ENCODE peak calls at places on chromosome X, in ten cellular contexts. B is suprapubic skin; I is aorta; O is cardiac muscle cell; K is hepatocyte; H is right atrium auricular region; G is bronchial epithelial cell; J is astrocyte; P is CD4-positive, alpha-beta memory T cell; Q is body of pancreas. S is an unnamed sample.

GRCh38 chrX:71224969-71225368 is 1.9 kb downstream of the GJB1 start:
- DNase-seq in I (no peak), G (no peak), J (no peak), B (no peak), K (no peak), O (no peak), P (no peak), H (no peak), Q (peak; percentile 21), S (no peak)

GRCh38 chrX:129529685-129530281 is 6.5 kb upstream of the SMARCA1 start:
- DNase-seq in Q (no peak), I (no peak), H (no peak), J (peak; percentile 28), P (no peak), G (peak; percentile 55), K (peak; percentile 18), O (no peak), B (no peak), S (no peak)

GRCh38 chrX:93468075-93468474 is 205.3 kb downstream of the NAP1L3 start:
- DNase-seq in P (no peak), Q (no peak), H (no peak), I (no peak), K (no peak), G (no peak), O (no peak), B (no peak), J (no peak), S (no peak)

GRCh38 chrX:66030505-66031317 is 9.2 kb downstream of the VSIG4 start:
- DNase-seq in J (no peak), Q (no peak), P (no peak), H (no peak), K (peak; percentile 30), O (peak; percentile 15), I (no peak), G (peak; percentile 13), B (no peak), S (peak; percentile 31)

GRCh38 chrX:123184858-123185251 is 777 bp downstream of the GRIA3 start:
- DNase-seq in O (peak; percentile 38), Q (no peak), J (peak; percentile 12), P (no peak), I (peak; percentile 81), G (no peak), H (no peak), B (peak; percentile 59), K (peak; percentile 46), S (no peak)

GRCh38 chrX:141467442-141467841 is 117.1 kb downstream of the SPANXA1 start:
- DNase-seq in K (no peak), J (no peak), Q (no peak), H (no peak), I (no peak), O (peak; percentile 1), B (no peak), P (no peak), G (peak; percentile 1), S (no peak)

GRCh38 chrX:10794203-10794630 is 173.8 kb upstream of the MID1 start:
- DNase-seq in Q (no peak), J (no peak), K (peak; percentile 32), H (no peak), G (peak; percentile 77), O (no peak), I (no peak), P (no peak), B (no peak), S (no peak)

GRCh38 chrX:71990518-71990917 is 79.9 kb downstream of the NHSL2 start:
- DNase-seq in Q (no peak), K (no peak), P (no peak), G (no peak), J (no peak), I (no peak), H (no peak), O (no peak), B (no peak), S (no peak)

GRCh38 chrX:2577844-2578444 is 77.2 kb upstream of the DHRSX start:
- DNase-seq in B (no peak), H (no peak), Q (no peak), J (no peak), K (no peak), P (no peak), I (no peak), G (no peak), O (no peak), S (no peak)

GRCh38 chrX:17860179-17860780 is 818 bp downstream of the RAI2 start:
- DNase-seq in O (peak; percentile 20), P (no peak), B (no peak), Q (no peak), J (no peak), H (no peak), I (no peak), G (no peak), K (no peak), S (peak; percentile 19)

GRCh38 chrX:132125906-132126305 is 1.9 kb downstream of the FRMD7 start:
- DNase-seq in B (no peak), J (no peak), K (no peak), Q (no peak), O (no peak), G (no peak), H (no peak), P (no peak), I (no peak), S (no peak)

GRCh38 chrX:15877380-15877779 is 22.8 kb upstream of the AP1S2 start:
- DNase-seq in J (peak; percentile 65), G (peak; percentile 12), Q (no peak), I (no peak), K (no peak), P (no peak), B (no peak), H (no peak), O (no peak), S (no peak)

GRCh38 chrX:37509349-37509748 is 62.1 kb upstream of the LANCL3 start:
- DNase-seq in Q (no peak), P (no peak), I (no peak), O (peak; percentile 31), J (no peak), K (peak; percentile 13), B (no peak), H (no peak), G (peak; percentile 2), S (no peak)

GRCh38 chrX:9204560-9204959 is 170.6 kb upstream of the FAM9B start:
- DNase-seq in G (peak; percentile 25), P (no peak), I (no peak), O (no peak), J (no peak), B (no peak), Q (no peak), H (no peak), K (no peak), S (no peak)

GRCh38 chrX:72107320-72107719 is 24.4 kb downstream of the RTL5 start:
- DNase-seq in O (no peak), H (no peak), J (no peak), K (no peak), P (no peak), G (peak; percentile 75), Q (no peak), I (no peak), B (no peak), S (no peak)

GRCh38 chrX:73965833-73966232 is 338.1 kb upstream of the ZCCHC13 start:
- DNase-seq in H (no peak), K (no peak), G (no peak), B (no peak), J (no peak), P (no peak), I (no peak), O (no peak), Q (no peak), S (no peak)

GRCh38 chrX:31663172-31663571 is 591.3 kb upstream of the FTHL17 start:
- DNase-seq in B (no peak), O (no peak), J (no peak), I (no peak), G (no peak), Q (no peak), P (no peak), H (no peak), K (no peak), S (no peak)

GRCh38 chrX:74420194-74421035 is 878 bp upstream of the SLC16A2 start:
- DNase-seq in P (no peak), Q (peak; percentile 71), H (peak; percentile 72), O (peak; percentile 60), K (peak; percentile 67), G (peak; percentile 33), I (peak; percentile 91), J (peak; percentile 54), B (peak; percentile 76), S (no peak)

GRCh38 chrX:85243155-85243554 is 424 bp downstream of the SATL1 start:
- DNase-seq in K (no peak), I (no peak), P (no peak), B (no peak), H (no peak), O (no peak), G (no peak), Q (no peak), J (no peak), S (no peak)
- H3K4me3 ChIP-seq in K (peak overlapping the region; percentile 52), I (no peak overlapping the region), P (no peak overlapping the region), B (peak overlapping the region; percentile 59), H (peak overlapping the region; percentile 48), O (peak overlapping the region; percentile 96), G (no peak overlapping the region), Q (no peak overlapping the region), J (peak overlapping the region; percentile 87), S (no peak overlapping the region)

DNA sequence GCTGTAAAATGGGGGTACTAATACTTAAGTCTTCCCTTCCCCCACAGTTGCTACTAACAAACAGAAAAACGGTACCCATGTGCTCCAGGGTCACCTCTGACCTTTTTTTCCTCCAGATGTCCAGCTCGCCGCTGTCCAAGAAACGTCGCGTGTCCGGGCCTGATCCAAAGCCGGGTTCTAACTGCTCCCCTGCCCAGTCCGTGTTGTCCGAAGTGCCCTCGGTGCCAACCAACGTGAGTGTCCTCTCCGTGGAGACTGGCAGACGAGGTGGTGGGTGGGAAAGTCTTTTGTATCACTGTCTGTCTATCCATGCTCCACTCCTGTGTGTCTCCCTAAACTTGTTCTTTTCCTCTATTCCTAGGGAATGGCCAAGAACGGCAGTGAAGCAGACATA is 5.1 kb downstream of the UBA1 start:
- DNase-seq in I (no peak), H (no peak), Q (no peak), P (no peak), O (no peak), K (no peak), G (no peak), J (no peak), B (no peak), S (no peak)
- H3K36me3 ChIP-seq in I (peaks cover 19% of the 10 kb centered on the region), H (peaks cover 56% of the 10 kb centered on the region), Q (peaks cover 4% of the 10 kb centered on the region), P (peaks cover 49% of the 10 kb centered on the region), O (peaks cover 51% of the 10 kb centered on the region), K (no peaks in the 10 kb centered on the region), G (peaks cover 28% of the 10 kb centered on the region), J (peaks cover 32% of the 10 kb centered on the region), B (peaks cover 53% of the 10 kb centered on the region), S (peaks cover 64% of the 10 kb centered on the region)

DNA sequence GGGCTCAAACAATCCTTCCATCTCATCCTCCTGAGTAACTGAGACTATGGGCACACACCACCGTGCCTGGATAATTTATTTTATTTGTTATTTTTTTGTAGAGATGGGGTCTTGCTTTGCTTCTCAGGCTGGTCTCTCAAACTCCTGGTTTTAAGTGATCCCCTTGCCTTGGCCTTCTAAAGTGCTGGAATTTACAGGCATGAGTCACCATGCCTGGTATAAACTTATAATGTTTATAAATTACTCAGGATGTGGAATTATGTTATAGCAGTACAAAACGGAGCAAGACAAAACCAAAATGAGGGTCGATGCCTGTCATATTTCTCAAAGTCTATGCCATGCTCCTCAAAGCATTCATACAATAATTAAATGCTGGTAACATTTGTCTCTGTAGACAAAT is 29.8 kb upstream of the TEX13C start:
- DNase-seq in O (no peak), J (no peak), P (no peak), K (no peak), I (no peak), H (no peak), G (no peak), Q (no peak), B (no peak), S (no peak)
- H3K4me3 ChIP-seq in O (no peak overlapping the region), J (no peak overlapping the region), P (no peak overlapping the region), K (no peak overlapping the region), I (no peak overlapping the region), H (no peak overlapping the region), G (no peak overlapping the region), Q (no peak overlapping the region), B (no peak overlapping the region), S (no peak overlapping the region)

GRCh38 chrX:136868283-136869055 is 12.1 kb downstream of the RBMX start:
- DNase-seq in I (no peak), Q (no peak), J (no peak), G (no peak), P (no peak), H (no peak), O (no peak), K (no peak), B (no peak), S (no peak)
- H3K36me3 ChIP-seq in I (no peaks in the 10 kb centered on the region), Q (peaks cover 4% of the 10 kb centered on the region), J (peaks cover 47% of the 10 kb centered on the region), G (no peaks in the 10 kb centered on the region), P (peaks cover 12% of the 10 kb centered on the region), H (peaks cover 53% of the 10 kb centered on the region), O (peaks cover 35% of the 10 kb centered on the region), K (peaks cover 3% of the 10 kb centered on the region), B (peaks cover 27% of the 10 kb centered on the region), S (peaks cover 25% of the 10 kb centered on the region)

S was measured in naive thymus-derived CD4-positive, alpha-beta T cell.